ENCODE peak calls at places on chromosomes 7 and 10, in four cellular contexts. One of them, this sample, is unnamed.

GRCh38 chr10:14751576-14752330 is 22.9 kb downstream of the FAM107B start:
- DNase-seq in HS-5: no peak
- DNase-seq in CD4-positive, CD25-positive, alpha-beta regulatory T cell: no peak
- DNase-seq in left ventricle myocardium superior: peak; percentile 82
- DNase-seq in this sample: no peak

GRCh38 chr7:17401806-17402627 is 103.6 kb downstream of the AHR start:
- DNase-seq in left ventricle myocardium superior: no peak
- DNase-seq in CD4-positive, CD25-positive, alpha-beta regulatory T cell: no peak
- DNase-seq in HS-5: no peak
- DNase-seq in this sample: no peak

GRCh38 chr10:53162856-53163255 is 390.3 kb upstream of the MBL2 start:
- DNase-seq in left ventricle myocardium superior: no peak
- DNase-seq in HS-5: no peak
- DNase-seq in CD4-positive, CD25-positive, alpha-beta regulatory T cell: no peak
- DNase-seq in this sample: no peak

GRCh38 chr10:24465899-24466615 is 257.1 kb downstream of the KIAA1217 start:
- DNase-seq in left ventricle myocardium superior: no peak
- DNase-seq in HS-5: peak; percentile 65
- DNase-seq in CD4-positive, CD25-positive, alpha-beta regulatory T cell: no peak
- DNase-seq in this sample: peak; percentile 71

GRCh38 chr7:2521341-2521745 is 1.8 kb downstream of the LFNG start:
- DNase-seq in CD4-positive, CD25-positive, alpha-beta regulatory T cell: no peak
- DNase-seq in HS-5: no peak
- DNase-seq in left ventricle myocardium superior: no peak
- DNase-seq in this sample: no peak

GRCh38 chr7:80646088-80646961 is 7.9 kb downstream of the CD36 start:
- DNase-seq in CD4-positive, CD25-positive, alpha-beta regulatory T cell: no peak
- DNase-seq in HS-5: no peak
- DNase-seq in left ventricle myocardium superior: no peak
- DNase-seq in this sample: no peak

GRCh38 chr7:907158-907980 is 31.0 kb downstream of the GET4 start:
- DNase-seq in HS-5: no peak
- DNase-seq in left ventricle myocardium superior: no peak
- DNase-seq in CD4-positive, CD25-positive, alpha-beta regulatory T cell: no peak
- DNase-seq in this sample: no peak

GRCh38 chr7:4103352-4104091 is 578.6 kb upstream of the FOXK1 start:
- DNase-seq in HS-5: no peak
- DNase-seq in left ventricle myocardium superior: no peak
- DNase-seq in CD4-positive, CD25-positive, alpha-beta regulatory T cell: no peak
- DNase-seq in this sample: no peak

GRCh38 chr10:100562806-100563293 is 27.1 kb downstream of the HIF1AN start:
- DNase-seq in HS-5: peak; percentile 11
- DNase-seq in left ventricle myocardium superior: no peak
- DNase-seq in CD4-positive, CD25-positive, alpha-beta regulatory T cell: no peak
- DNase-seq in this sample: no peak

GRCh38 chr10:33963656-33964175 is 629.2 kb upstream of the NRP1 start:
- DNase-seq in CD4-positive, CD25-positive, alpha-beta regulatory T cell: no peak
- DNase-seq in left ventricle myocardium superior: no peak
- DNase-seq in HS-5: no peak
- DNase-seq in this sample: no peak

GRCh38 chr7:156892086-156892800 is 740 bp downstream of the LMBR1 start:
- DNase-seq in left ventricle myocardium superior: peak; percentile 67
- DNase-seq in CD4-positive, CD25-positive, alpha-beta regulatory T cell: peak; percentile 67
- DNase-seq in HS-5: no peak
- DNase-seq in this sample: no peak

GRCh38 chr7:96548664-96549063 is 161.0 kb downstream of the SEM1 start:
- DNase-seq in HS-5: no peak
- DNase-seq in left ventricle myocardium superior: no peak
- DNase-seq in CD4-positive, CD25-positive, alpha-beta regulatory T cell: no peak
- DNase-seq in this sample: no peak

GRCh38 chr10:16440396-16441105 is 3.7 kb downstream of the PTER start:
- DNase-seq in left ventricle myocardium superior: no peak
- DNase-seq in HS-5: no peak
- DNase-seq in CD4-positive, CD25-positive, alpha-beta regulatory T cell: no peak
- DNase-seq in this sample: no peak

GRCh38 chr10:129896231-129897150 is 67.6 kb downstream of the EBF3 start:
- DNase-seq in CD4-positive, CD25-positive, alpha-beta regulatory T cell: no peak
- DNase-seq in HS-5: no peak
- DNase-seq in left ventricle myocardium superior: no peak
- DNase-seq in this sample: no peak

GRCh38 chr10:132614431-132615341 is 77.1 kb downstream of the INPP5A start:
- DNase-seq in left ventricle myocardium superior: no peak
- DNase-seq in CD4-positive, CD25-positive, alpha-beta regulatory T cell: no peak
- DNase-seq in HS-5: no peak
- DNase-seq in this sample: no peak

GRCh38 chr7:95632609-95633008 is 36.3 kb upstream of the PDK4 start:
- DNase-seq in left ventricle myocardium superior: no peak
- DNase-seq in CD4-positive, CD25-positive, alpha-beta regulatory T cell: no peak
- DNase-seq in HS-5: no peak
- DNase-seq in this sample: no peak

GRCh38 chr7:141541375-141541774 is 9.8 kb upstream of the AGK start:
- DNase-seq in HS-5: no peak
- DNase-seq in left ventricle myocardium superior: no peak
- DNase-seq in CD4-positive, CD25-positive, alpha-beta regulatory T cell: no peak
- DNase-seq in this sample: no peak

GRCh38 chr10:1643161-1643910 is 94.0 kb downstream of the ADARB2 start:
- DNase-seq in left ventricle myocardium superior: no peak
- DNase-seq in CD4-positive, CD25-positive, alpha-beta regulatory T cell: no peak
- DNase-seq in HS-5: no peak
- DNase-seq in this sample: no peak

GRCh38 chr10:31669367-31669766 is 259.3 kb downstream of the ARHGAP12 start:
- DNase-seq in left ventricle myocardium superior: no peak
- DNase-seq in CD4-positive, CD25-positive, alpha-beta regulatory T cell: no peak
- DNase-seq in HS-5: no peak
- DNase-seq in this sample: no peak

GRCh38 chr7:43572516-43573049 is 10.3 kb upstream of the STK17A start:
- DNase-seq in HS-5: peak; percentile 100
- DNase-seq in CD4-positive, CD25-positive, alpha-beta regulatory T cell: no peak
- DNase-seq in left ventricle myocardium superior: no peak
- DNase-seq in this sample: peak; percentile 99

GRCh38 chr7:95553939-95554338 is 42.4 kb downstream of the PDK4 start:
- DNase-seq in HS-5: no peak
- DNase-seq in CD4-positive, CD25-positive, alpha-beta regulatory T cell: no peak
- DNase-seq in left ventricle myocardium superior: no peak
- DNase-seq in this sample: no peak

GRCh38 chr10:49622426-49623425 is 8.9 kb downstream of the CHAT start:
- DNase-seq in left ventricle myocardium superior: no peak
- DNase-seq in CD4-positive, CD25-positive, alpha-beta regulatory T cell: no peak
- DNase-seq in HS-5: no peak
- DNase-seq in this sample: no peak

GRCh38 chr10:24884316-24884715 is 68.1 kb downstream of the PRTFDC1 start:
- DNase-seq in left ventricle myocardium superior: no peak
- DNase-seq in CD4-positive, CD25-positive, alpha-beta regulatory T cell: no peak
- DNase-seq in HS-5: no peak
- DNase-seq in this sample: no peak

GRCh38 chr10:24858244-24858907 is 94.0 kb downstream of the PRTFDC1 start:
- DNase-seq in left ventricle myocardium superior: no peak
- DNase-seq in HS-5: peak; percentile 49
- DNase-seq in CD4-positive, CD25-positive, alpha-beta regulatory T cell: no peak
- DNase-seq in this sample: no peak

GRCh38 chr7:134368851-134369533 is 52.3 kb upstream of the SLC35B4 start:
- DNase-seq in HS-5: peak; percentile 28
- DNase-seq in CD4-positive, CD25-positive, alpha-beta regulatory T cell: no peak
- DNase-seq in left ventricle myocardium superior: no peak
- DNase-seq in this sample: no peak

GRCh38 chr7:73703985-73704639 is 15.4 kb downstream of the STX1A start:
- DNase-seq in HS-5: no peak
- DNase-seq in left ventricle myocardium superior: peak; percentile 70
- DNase-seq in CD4-positive, CD25-positive, alpha-beta regulatory T cell: peak; percentile 32
- DNase-seq in this sample: no peak

GRCh38 chr7:8295638-8296361 is 33.8 kb upstream of the ICA1 start:
- DNase-seq in HS-5: peak; percentile 77
- DNase-seq in left ventricle myocardium superior: no peak
- DNase-seq in CD4-positive, CD25-positive, alpha-beta regulatory T cell: peak; percentile 13
- DNase-seq in this sample: peak; percentile 29

GRCh38 chr10:70740441-70741288 is 44.5 kb downstream of the TBATA start:
- DNase-seq in left ventricle myocardium superior: no peak
- DNase-seq in HS-5: no peak
- DNase-seq in CD4-positive, CD25-positive, alpha-beta regulatory T cell: no peak
- DNase-seq in this sample: no peak

GRCh38 chr7:145151651-145152050 is 315.8 kb upstream of the TPK1 start:
- DNase-seq in CD4-positive, CD25-positive, alpha-beta regulatory T cell: no peak
- DNase-seq in HS-5: no peak
- DNase-seq in left ventricle myocardium superior: no peak
- DNase-seq in this sample: no peak

GRCh38 chr7:11548532-11548931 is 283.5 kb downstream of the THSD7A start:
- DNase-seq in CD4-positive, CD25-positive, alpha-beta regulatory T cell: no peak
- DNase-seq in left ventricle myocardium superior: no peak
- DNase-seq in HS-5: peak; percentile 53
- DNase-seq in this sample: no peak

GRCh38 chr10:49620841-49621378 is 7.1 kb downstream of the CHAT start:
- DNase-seq in HS-5: no peak
- DNase-seq in CD4-positive, CD25-positive, alpha-beta regulatory T cell: no peak
- DNase-seq in left ventricle myocardium superior: no peak
- DNase-seq in this sample: no peak

GRCh38 chr10:224571-224970 is 89.3 kb downstream of the ZMYND11 start:
- DNase-seq in HS-5: no peak
- DNase-seq in left ventricle myocardium superior: no peak
- DNase-seq in CD4-positive, CD25-positive, alpha-beta regulatory T cell: no peak
- DNase-seq in this sample: no peak

GRCh38 chr7:81470084-81470723 is 299.6 kb downstream of the HGF start:
- DNase-seq in CD4-positive, CD25-positive, alpha-beta regulatory T cell: no peak
- DNase-seq in left ventricle myocardium superior: peak; percentile 54
- DNase-seq in HS-5: no peak
- DNase-seq in this sample: no peak

GRCh38 chr10:24215193-24215592 is 6.3 kb downstream of the KIAA1217 start:
- DNase-seq in CD4-positive, CD25-positive, alpha-beta regulatory T cell: no peak
- DNase-seq in HS-5: no peak
- DNase-seq in left ventricle myocardium superior: peak; percentile 38
- DNase-seq in this sample: no peak

GRCh38 chr7:1668486-1668931 is 1.6 kb upstream of the ELFN1 start:
- DNase-seq in HS-5: no peak
- DNase-seq in left ventricle myocardium superior: peak; percentile 70
- DNase-seq in CD4-positive, CD25-positive, alpha-beta regulatory T cell: no peak
- DNase-seq in this sample: no peak

GRCh38 chr7:91424372-91424771 is 160.1 kb downstream of the FZD1 start:
- DNase-seq in HS-5: no peak
- DNase-seq in CD4-positive, CD25-positive, alpha-beta regulatory T cell: no peak
- DNase-seq in left ventricle myocardium superior: no peak
- DNase-seq in this sample: no peak

GRCh38 chr7:158649279-158649678 is 55.3 kb downstream of the NCAPG2 start:
- DNase-seq in CD4-positive, CD25-positive, alpha-beta regulatory T cell: no peak
- DNase-seq in HS-5: peak; percentile 79
- DNase-seq in left ventricle myocardium superior: no peak
- DNase-seq in this sample: peak; percentile 93

GRCh38 chr10:12018438-12019342 is 23.9 kb downstream of the UPF2 start:
- DNase-seq in CD4-positive, CD25-positive, alpha-beta regulatory T cell: no peak
- DNase-seq in HS-5: peak; percentile 6
- DNase-seq in left ventricle myocardium superior: no peak
- DNase-seq in this sample: no peak

This sample was measured in BJ.